ENCODE peak calls at places on chromosomes 16 and 17, in eight cellular contexts. X is heart right ventricle, T is Panc1, I is PC-9, V is PC-3, L is aorta, C is neural progenitor cell, P is upper lobe of right lung. B is an unnamed sample. For H3K9me3, H3K36me3 and H3K4me1, the result is how much of the 10 kb centered on the place peaks cover.

GRCh38 chr16:4263504-4264436 is 9.1 kb downstream of the TFAP4 start:
- DNase-seq in T (no peak), C (peak), I (no peak), P (peak), V (no peak), X (peak), L (peak), B (no peak)

GRCh38 chr16:19210175-19210924 is 42.3 kb downstream of the SYT17 start:
- DNase-seq in X (no peak), L (no peak), V (peak), I (peak), P (no peak), C (no peak), T (no peak), B (no peak)

GRCh38 chr16:66933776-66934137 is 445 bp downstream of the CIAO2B start:
- DNase-seq in T (no peak), L (no peak), C (no peak), V (peak), I (peak), P (no peak), X (no peak), B (no peak)

GRCh38 chr16:31081428-31082351 is 7.1 kb downstream of the PRSS53 start:
- DNase-seq in I (no peak), V (no peak), C (no peak), T (no peak), L (no peak), X (no peak), P (no peak), B (no peak)

GRCh38 chr16:17029602-17030350 is 441.0 kb downstream of the XYLT1 start:
- DNase-seq in L (no peak), P (no peak), X (no peak), V (no peak), T (no peak), I (no peak), C (no peak), B (no peak)

GRCh38 chr17:48441231-48441711 is 11.3 kb upstream of the SKAP1 start:
- DNase-seq in I (no peak), V (no peak), P (no peak), X (no peak), C (no peak), L (no peak), T (no peak), B (no peak)

GRCh38 chr16:88685156-88686061 is 898 bp downstream of the SNAI3 start:
- DNase-seq in V (no peak), X (no peak), T (no peak), L (peak), I (peak), P (peak), C (peak), B (no peak)

GRCh38 chr17:16027708-16028584 is 28.3 kb downstream of the TTC19 start:
- DNase-seq in T (peak), V (peak), C (no peak), I (peak), L (no peak), P (no peak), X (no peak), B (no peak)

GRCh38 chr17:47205419-47205963 is 3.7 kb upstream of the MYL4 start:
- DNase-seq in L (no peak), I (peak), X (peak), V (no peak), P (peak), C (no peak), T (no peak), B (no peak)

GRCh38 chr17:58337600-58338453 is 9.2 kb upstream of the TSPOAP1 start:
- DNase-seq in T (no peak), P (peak), X (peak), I (no peak), L (peak), C (peak), V (no peak), B (peak)

GRCh38 chr16:24944206-24944605 is 71.0 kb downstream of the ARHGAP17 start:
- DNase-seq in V (peak), X (no peak), L (no peak), I (no peak), C (no peak), P (no peak), T (no peak), B (no peak)

GRCh38 chr17:65811043-65811442 is 249.6 kb upstream of the AXIN2 start:
- DNase-seq in V (no peak), I (no peak), C (no peak), L (no peak), T (no peak), X (no peak), P (no peak), B (no peak)

GRCh38 chr16:17471745-17472075 is 950 bp upstream of the XYLT1 start:
- DNase-seq in T (no peak), V (no peak), C (no peak), L (no peak), P (no peak), I (no peak), X (no peak), B (no peak)

GRCh38 chr16:86789621-86790051 is 211.3 kb downstream of the FOXL1 start:
- DNase-seq in L (no peak), P (no peak), X (no peak), I (no peak), T (no peak), V (peak), C (peak), B (no peak)

GRCh38 chr16:57941016-57941656 is 29.8 kb downstream of the CNGB1 start:
- DNase-seq in V (peak), T (no peak), I (peak), C (no peak), X (peak), L (no peak), P (peak), B (no peak)

GRCh38 chr17:72434991-72435618 is 314.3 kb downstream of the SOX9 start:
- DNase-seq in V (no peak), T (no peak), X (no peak), L (no peak), I (peak), C (no peak), P (no peak), B (no peak)

GRCh38 chr16:35192993-35193392 is 1733.6 kb downstream of the TP53TG3F start:
- DNase-seq in L (no peak), X (no peak), C (no peak), T (no peak), V (no peak), P (no peak), I (no peak), B (no peak)
- H3K9me3 ChIP-seq in L (under half), X (under half), C (under half), T (under half), V (under half), P (under half), I (under half), B (under half)

GRCh38 chr17:75626496-75627038 is 6.7 kb upstream of the SMIM5 start:
- DNase-seq in C (no peak), V (no peak), T (no peak), X (no peak), L (no peak), I (no peak), P (no peak), B (no peak)
- H3K36me3 ChIP-seq in C (under half), V (under half), T (under half), X (under half), L (under half), I (under half), P (under half), B (under half)

DNA sequence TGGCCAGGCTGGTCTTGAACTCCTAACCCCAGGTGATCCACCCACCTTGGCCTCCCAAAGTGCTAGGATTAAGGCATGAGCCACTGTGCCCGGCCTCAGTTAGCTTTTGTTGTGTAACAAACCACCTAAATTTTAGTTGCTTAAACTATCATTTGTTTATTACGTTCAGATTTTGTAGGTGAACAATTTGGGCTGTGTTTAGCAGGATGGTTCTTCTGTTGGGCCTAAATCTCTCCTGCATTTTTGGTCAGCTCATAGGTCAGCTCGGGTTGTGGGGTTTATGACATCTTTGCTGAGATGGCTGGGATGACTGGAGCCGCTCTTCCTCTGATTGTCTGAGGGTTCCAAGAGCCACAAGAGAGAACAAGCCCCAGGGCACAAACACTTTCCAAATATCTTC is 21.1 kb upstream of the NLRP1 start:
- DNase-seq in X (no peak), C (no peak), P (no peak), L (no peak), I (no peak), V (no peak), T (no peak), B (no peak)
- H3K4me1 ChIP-seq in X (under half), C (under half), P (under half), L (under half), I (under half), V (under half), T (under half), B (under half)

GRCh38 chr16:72457243-72457925 is 285.4 kb upstream of the PMFBP1 start:
- DNase-seq in X (no peak), P (no peak), V (no peak), I (no peak), C (no peak), T (no peak), L (no peak), B (no peak)
- H3K9me3 ChIP-seq in X (under half), P (under half), V (under half), I (under half), C (under half), T (under half), L (under half), B (under half)

GRCh38 chr17:7322520-7323194 is 6.5 kb downstream of the NEURL4 start:
- DNase-seq in I (no peak), C (no peak), L (no peak), T (no peak), V (no peak), P (no peak), X (no peak), B (no peak)
- H3K36me3 ChIP-seq in I (under half), C (under half), L (under half), T (under half), V (under half), P (half or more), X (under half), B (half or more)

GRCh38 chr17:18235743-18236256 is 10.4 kb downstream of the LLGL1 start:
- DNase-seq in C (no peak), T (no peak), I (peak), V (peak), L (no peak), X (no peak), P (no peak), B (no peak)
- H3K4me1 ChIP-seq in C (under half), T (under half), I (under half), V (under half), L (under half), X (under half), P (under half), B (under half)

GRCh38 chr16:35570946-35571345 is 2111.5 kb downstream of the TP53TG3F start:
- DNase-seq in T (no peak), P (no peak), X (no peak), L (no peak), C (no peak), I (no peak), V (no peak), B (no peak)
- H3K9me3 ChIP-seq in T (under half), P (under half), X (under half), L (under half), C (under half), I (under half), V (under half), B (under half)

GRCh38 chr17:81093576-81094223 is 58.7 kb downstream of the BAIAP2 start:
- DNase-seq in V (no peak), X (no peak), I (no peak), L (no peak), T (no peak), P (no peak), C (peak), B (no peak)
- H3K36me3 ChIP-seq in V (under half), X (under half), I (under half), L (under half), T (under half), P (under half), C (under half), B (under half)

GRCh38 chr17:8154608-8155152 is 2.5 kb upstream of the PER1 start:
- DNase-seq in I (no peak), L (no peak), P (no peak), V (no peak), T (no peak), C (no peak), X (no peak), B (no peak)
- H3K4me1 ChIP-seq in I (under half), L (under half), P (under half), V (under half), T (under half), C (under half), X (half or more), B (under half)

GRCh38 chr17:22512997-22513538 is 820.7 kb downstream of the KCNJ18 start:
- DNase-seq in C (no peak), I (no peak), L (no peak), T (no peak), X (no peak), P (no peak), V (no peak), B (peak)
- H3K9me3 ChIP-seq in C (under half), I (under half), L (under half), T (under half), X (under half), P (under half), V (under half), B (under half)